ENCODE peak calls at places on chromosomes 11 and 22, in six cellular contexts. F, E, I, U, L and H are unnamed samples.

GRCh38 chr11:16902182-16902581 is 112.0 kb downstream of the PLEKHA7 start:
- DNase-seq in F (no peak), E (no peak), I (no peak), U (peak), L (no peak), H (peak)

GRCh38 chr11:120151536-120151935 is 13.6 kb upstream of the TRIM29 start:
- DNase-seq in F (no peak), E (no peak), I (no peak), U (no peak), L (no peak), H (no peak)

GRCh38 chr11:31825453-31826391 is 14.6 kb upstream of the PAX6 start:
- DNase-seq in F (no peak), E (no peak), I (no peak), U (no peak), L (no peak), H (no peak)

GRCh38 chr11:113106507-113106906 is 145.3 kb downstream of the NCAM1 start:
- DNase-seq in F (no peak), E (no peak), I (no peak), U (no peak), L (no peak), H (no peak)

GRCh38 chr11:23897453-23898289 is 599.2 kb upstream of the LUZP2 start:
- DNase-seq in F (no peak), E (no peak), I (no peak), U (no peak), L (no peak), H (no peak)

GRCh38 chr11:12803086-12803826 is 129.0 kb downstream of the TEAD1 start:
- DNase-seq in F (no peak), E (no peak), I (no peak), U (no peak), L (no peak), H (no peak)

GRCh38 chr11:47351159-47352126 is 1.1 kb downstream of the MYBPC3 start:
- DNase-seq in F (no peak), E (no peak), I (no peak), U (no peak), L (no peak), H (no peak)

GRCh38 chr22:20982563-20982882 is 426 bp downstream of the LZTR1 start:
- DNase-seq in F (no peak), E (no peak), I (no peak), U (no peak), L (no peak), H (no peak)

GRCh38 chr22:45450931-45451651 is 37.6 kb downstream of the RIBC2 start:
- DNase-seq in F (no peak), E (no peak), I (no peak), U (no peak), L (no peak), H (no peak)

GRCh38 chr22:40312050-40312449 is 34.2 kb upstream of the ADSL start:
- DNase-seq in F (no peak), E (no peak), I (no peak), U (no peak), L (no peak), H (no peak)

GRCh38 chr11:64874308-64874707 is 4.1 kb downstream of the EHD1 start:
- DNase-seq in F (no peak), E (no peak), I (no peak), U (no peak), L (no peak), H (no peak)

DNA sequence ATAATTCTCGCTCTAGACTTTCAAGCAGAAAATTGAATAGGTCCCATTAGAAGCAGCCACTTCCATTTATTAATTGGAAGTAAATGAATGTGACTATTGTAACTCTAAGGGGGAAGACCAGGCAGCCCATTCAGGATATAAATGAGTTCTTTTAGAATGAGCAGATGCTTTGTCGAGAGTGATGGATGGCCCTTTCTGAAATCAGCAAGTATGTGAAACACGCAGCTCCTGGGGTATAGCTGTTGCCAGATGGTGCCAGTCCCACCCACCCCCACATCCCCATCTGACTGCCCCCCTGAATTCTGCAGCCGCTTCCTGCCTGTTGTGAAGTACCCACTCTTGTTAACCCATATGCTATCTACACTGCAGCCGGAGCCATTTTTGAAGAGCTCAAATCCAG is 3.7 kb downstream of the SLC15A3 start:
- DNase-seq in F (no peak), E (no peak), I (no peak), U (no peak), L (no peak), H (no peak)
- TF ChIP-seq ZNF274 in F (no peak), E (no peak), I (no peak), U (no peak), L (no peak), H (no peak)

GRCh38 chr11:9691865-9692264 is 28.0 kb downstream of the SWAP70 start:
- DNase-seq in F (no peak), E (no peak), I (no peak), U (peak), L (no peak), H (no peak)

GRCh38 chr11:9687736-9688494 is 24.0 kb downstream of the SWAP70 start:
- DNase-seq in F (no peak), E (no peak), I (no peak), U (no peak), L (no peak), H (no peak)

GRCh38 chr11:9692696-9693095 is 28.8 kb downstream of the SWAP70 start:
- DNase-seq in F (no peak), E (no peak), I (no peak), U (no peak), L (no peak), H (no peak)

GRCh38 chr11:9689721-9690120 is 25.8 kb downstream of the SWAP70 start:
- DNase-seq in F (no peak), E (no peak), I (no peak), U (no peak), L (no peak), H (no peak)

DNA sequence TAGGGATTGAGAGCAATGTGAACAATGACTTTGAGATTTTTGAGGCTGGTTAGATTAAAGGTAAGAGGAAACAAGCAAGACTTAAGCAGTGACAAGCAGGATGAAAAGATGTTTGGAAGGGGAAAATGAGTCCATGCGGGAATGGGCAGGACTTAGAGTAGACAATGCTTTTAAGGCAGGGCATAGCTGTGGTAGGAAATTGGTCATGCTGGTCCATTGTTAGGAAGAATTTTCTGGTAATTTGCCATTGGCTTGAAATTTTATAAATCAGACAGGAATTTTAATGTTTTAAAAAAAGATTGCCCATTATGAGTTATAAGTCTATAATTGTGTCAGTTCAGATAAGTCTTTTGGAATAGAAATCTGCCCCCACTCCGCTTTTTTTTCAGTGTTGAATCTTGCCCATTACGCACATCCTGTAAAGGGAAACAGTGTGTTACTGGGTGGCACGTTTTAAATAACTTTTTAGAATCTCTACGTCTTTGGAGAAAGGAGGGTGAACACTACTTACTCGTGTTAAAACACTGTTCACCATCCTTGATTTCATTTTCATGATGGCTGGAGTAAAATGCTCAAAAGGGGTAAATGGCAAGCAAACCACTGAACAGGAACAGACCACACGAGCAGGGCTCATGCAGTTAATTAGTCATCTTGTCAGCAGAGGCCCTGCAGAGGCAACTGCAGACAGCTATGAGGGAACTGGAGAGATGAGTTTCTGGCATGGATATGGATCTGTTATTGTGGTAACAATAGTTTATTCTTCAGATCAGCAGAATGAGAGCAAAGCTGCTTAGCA is 25.0 kb downstream of the SWAP70 start:
- DNase-seq in F (no peak), E (no peak), I (no peak), U (no peak), L (no peak), H (peak)
- TF ChIP-seq ZNF274 in F (no peak), E (no peak), I (no peak), U (no peak), L (no peak), H (no peak)

GRCh38 chr22:36384766-36385400 is 2.9 kb downstream of the MYH9 start:
- DNase-seq in F (no peak), E (no peak), I (no peak), U (no peak), L (no peak), H (no peak)

GRCh38 chr22:36387664-36387913 is 178 bp downstream of the MYH9 start:
- DNase-seq in F (no peak), E (no peak), I (no peak), U (no peak), L (no peak), H (no peak)

GRCh38 chr22:36385491-36386350 is 2.0 kb downstream of the MYH9 start:
- DNase-seq in F (no peak), E (peak), I (no peak), U (no peak), L (no peak), H (no peak)

GRCh38 chr22:36386900-36387663 is 685 bp downstream of the MYH9 start:
- DNase-seq in F (no peak), E (no peak), I (no peak), U (no peak), L (no peak), H (no peak)

GRCh38 chr22:36386351-36386899 is 1.3 kb downstream of the MYH9 start:
- DNase-seq in F (no peak), E (no peak), I (no peak), U (no peak), L (no peak), H (peak)
- TF ChIP-seq ZNF274 in F (no peak), E (no peak), I (no peak), U (no peak), L (no peak), H (no peak)

DNA sequence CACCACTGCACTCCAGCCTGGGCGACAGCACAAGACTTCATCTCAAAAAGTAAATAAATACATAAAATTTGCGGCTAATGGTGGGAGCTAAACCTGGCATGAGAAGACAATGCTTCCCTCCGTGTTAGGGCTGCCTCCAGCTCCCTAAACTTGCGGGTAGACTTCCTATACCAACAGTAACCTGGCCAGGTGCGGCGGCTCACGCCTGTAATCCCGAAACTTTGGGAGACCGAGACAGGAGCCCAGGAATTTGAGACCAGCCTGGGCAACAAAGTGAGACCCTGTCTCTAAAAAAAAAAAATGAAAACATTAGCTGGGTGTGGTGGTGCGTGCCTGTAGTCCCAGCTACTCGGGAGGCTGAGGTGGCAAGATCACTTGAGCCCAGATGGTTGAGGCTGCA is 25.3 kb downstream of the SLC25A18 start:
- DNase-seq in F (no peak), E (no peak), I (no peak), U (no peak), L (no peak), H (no peak)
- TF ChIP-seq ZNF274 in F (no peak), E (no peak), I (no peak), U (no peak), L (no peak), H (no peak)

GRCh38 chr11:2448661-2449547 is 4.1 kb downstream of the KCNQ1 start:
- DNase-seq in F (no peak), E (no peak), I (no peak), U (no peak), L (no peak), H (no peak)
- TF ChIP-seq ZNF274 in F (no peak), E (no peak), I (no peak), U (no peak), L (no peak), H (no peak)

DNA sequence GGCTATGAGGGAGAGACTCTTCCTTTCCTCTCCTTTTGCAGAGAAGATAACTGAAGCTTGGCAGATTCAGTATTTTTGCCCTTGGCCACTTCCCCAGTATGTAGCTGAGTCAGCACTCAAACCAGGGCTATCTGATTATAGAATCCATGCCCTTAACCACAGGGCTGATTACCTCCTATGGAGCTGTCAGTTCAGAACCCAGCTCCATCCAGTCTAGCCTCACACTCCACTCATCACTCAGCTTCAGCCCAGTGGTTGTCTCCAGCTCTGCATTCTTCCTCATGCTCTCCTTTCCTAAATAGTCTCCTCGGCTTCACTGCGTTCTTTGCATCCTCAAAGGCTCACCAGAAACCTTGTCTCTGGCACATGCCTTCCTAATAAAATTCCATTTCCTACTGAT is 151.6 kb upstream of the BLID start:
- DNase-seq in F (no peak), E (no peak), I (no peak), U (no peak), L (no peak), H (no peak)
- TF ChIP-seq ZNF274 in F (no peak), E (no peak), I (no peak), U (no peak), L (no peak), H (no peak)

DNA sequence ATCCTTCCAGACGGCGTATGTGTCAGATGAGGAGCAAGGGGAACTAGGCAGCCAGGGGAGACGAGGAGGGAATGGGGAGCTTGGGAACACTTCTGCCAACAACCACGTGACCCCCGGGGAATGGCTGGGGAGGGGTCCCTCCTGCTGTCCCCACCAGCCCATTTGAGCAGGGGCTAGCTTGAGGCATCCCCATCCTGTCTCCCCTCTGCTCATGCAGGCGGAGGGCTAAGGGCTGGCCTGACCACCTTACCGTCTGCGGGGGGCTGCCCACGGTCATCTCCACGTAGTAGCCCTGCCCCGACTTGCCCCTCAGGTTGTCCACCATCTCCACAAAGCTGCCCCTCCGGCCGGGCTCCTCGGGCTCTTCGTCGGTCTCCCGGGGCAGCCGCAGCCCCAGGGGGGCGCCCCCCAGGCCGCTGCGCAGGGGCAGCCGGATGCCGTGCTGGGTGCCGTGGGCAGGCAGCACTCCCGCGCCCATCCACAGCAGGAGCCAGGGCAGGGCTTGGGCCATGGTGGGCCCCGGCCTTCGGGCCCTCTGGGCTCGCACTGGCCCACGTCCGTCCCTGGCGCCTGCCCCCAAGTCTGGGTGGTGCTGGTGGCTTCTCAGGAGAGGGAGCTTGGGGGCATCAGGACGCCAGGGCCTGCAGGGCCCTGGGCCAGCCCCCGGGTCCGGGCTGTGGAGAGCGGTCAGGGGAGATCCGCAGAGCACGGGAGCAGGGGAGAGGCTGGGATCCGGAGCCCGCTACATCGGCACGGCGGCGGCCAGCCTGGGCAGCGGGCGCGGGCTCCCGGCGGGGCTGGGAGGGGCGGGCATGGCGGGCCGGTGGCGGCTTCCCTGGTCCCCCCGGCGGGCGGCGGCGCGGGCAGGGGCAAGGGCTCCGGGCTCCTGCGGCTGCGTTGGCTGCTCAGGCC is 515 bp downstream of the BACE1 start:
- DNase-seq in F (no peak), E (no peak), I (no peak), U (no peak), L (no peak), H (no peak)
- TF ChIP-seq ZNF274 in F (no peak), E (no peak), I (no peak), U (no peak), L (no peak), H (no peak)

DNA sequence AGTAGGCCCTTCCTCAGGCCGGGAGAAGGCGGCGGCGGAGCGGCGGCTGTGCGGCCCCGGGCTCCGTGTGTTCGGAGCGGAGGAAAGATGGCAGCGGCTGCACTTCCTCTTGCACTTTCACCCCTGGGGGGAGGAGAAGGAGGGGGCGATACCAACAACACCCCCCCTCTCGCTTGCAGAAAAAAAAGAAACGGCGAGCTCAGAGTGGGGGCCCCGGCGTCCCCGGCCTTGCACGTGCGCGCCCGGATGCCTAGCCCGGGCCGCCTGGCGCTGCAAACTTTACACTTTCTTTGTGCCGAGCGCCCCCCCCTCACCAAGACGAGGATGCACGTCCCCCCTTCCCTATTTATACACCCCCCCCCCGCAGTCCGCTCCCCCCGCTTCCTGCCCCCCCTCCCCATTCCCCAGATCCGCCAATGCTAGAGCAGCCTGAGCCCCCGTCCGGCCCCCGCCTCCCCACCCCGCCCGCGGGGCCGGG is at the start of gene PATZ1:
- DNase-seq in F (no peak), E (peak), I (peak), U (peak), L (peak), H (no peak)
- TF ChIP-seq ZNF274 in F (no peak), E (no peak), I (no peak), U (no peak), L (no peak), H (no peak)

GRCh38 chr22:29320546-29320945 is 5.0 kb upstream of the RASL10A start:
- DNase-seq in F (no peak), E (peak), I (no peak), U (no peak), L (no peak), H (no peak)
- TF ChIP-seq ZNF274 in F (no peak), E (no peak), I (no peak), U (no peak), L (no peak), H (no peak)